ENCODE peak calls at places on chromosomes 2 and 18, in five cellular contexts. One of them, this sample, is unnamed. For H3K9me2, the result is how much of the 10 kb centered on the place peaks cover.

GRCh38 chr18:10353791-10354190 is 100.6 kb upstream of the APCDD1 start:
- DNase-seq in PC-3: peak
- DNase-seq in HCT116: no peak
- DNase-seq in SK-N-SH: no peak
- DNase-seq in GM23248: peak
- DNase-seq in this sample: no peak

GRCh38 chr2:127071901-127072328 is 35.0 kb downstream of the BIN1 start:
- DNase-seq in PC-3: no peak
- DNase-seq in SK-N-SH: no peak
- DNase-seq in HCT116: no peak
- DNase-seq in GM23248: no peak
- DNase-seq in this sample: no peak

GRCh38 chr2:46708492-46708891 is 207.1 kb downstream of the MCFD2 start:
- DNase-seq in HCT116: no peak
- DNase-seq in SK-N-SH: no peak
- DNase-seq in GM23248: no peak
- DNase-seq in PC-3: no peak
- DNase-seq in this sample: no peak

GRCh38 chr2:12300927-12301326 is 415.8 kb upstream of the TRIB2 start:
- DNase-seq in PC-3: peak
- DNase-seq in SK-N-SH: no peak
- DNase-seq in HCT116: no peak
- DNase-seq in GM23248: peak
- DNase-seq in this sample: no peak

GRCh38 chr2:148459300-148459891 is 185.2 kb upstream of the EPC2 start:
- DNase-seq in HCT116: no peak
- DNase-seq in PC-3: no peak
- DNase-seq in GM23248: peak
- DNase-seq in SK-N-SH: no peak
- DNase-seq in this sample: peak

GRCh38 chr2:212548459-212548815 is 9.8 kb upstream of the ERBB4 start:
- DNase-seq in SK-N-SH: peak
- DNase-seq in HCT116: peak
- DNase-seq in PC-3: peak
- DNase-seq in GM23248: peak
- DNase-seq in this sample: no peak

GRCh38 chr2:101516833-101517690 is 42.1 kb upstream of the RFX8 start:
- DNase-seq in PC-3: peak
- DNase-seq in HCT116: peak
- DNase-seq in GM23248: peak
- DNase-seq in SK-N-SH: no peak
- DNase-seq in this sample: no peak

GRCh38 chr2:33441235-33441810 is 35.1 kb upstream of the RASGRP3 start:
- DNase-seq in PC-3: peak
- DNase-seq in HCT116: peak
- DNase-seq in SK-N-SH: peak
- DNase-seq in GM23248: peak
- DNase-seq in this sample: peak

GRCh38 chr18:42328931-42329330 is 373.9 kb downstream of the PIK3C3 start:
- DNase-seq in HCT116: no peak
- DNase-seq in PC-3: no peak
- DNase-seq in SK-N-SH: no peak
- DNase-seq in GM23248: no peak
- DNase-seq in this sample: no peak

GRCh38 chr2:177165731-177166711 is 46.6 kb upstream of the HNRNPA3 start:
- DNase-seq in SK-N-SH: no peak
- DNase-seq in GM23248: peak
- DNase-seq in HCT116: no peak
- DNase-seq in PC-3: peak
- DNase-seq in this sample: peak

GRCh38 chr2:11899264-11899818 is 152.9 kb downstream of the LPIN1 start:
- DNase-seq in PC-3: peak
- DNase-seq in GM23248: peak
- DNase-seq in HCT116: no peak
- DNase-seq in SK-N-SH: no peak
- DNase-seq in this sample: no peak

GRCh38 chr2:46318579-46319460 is 21.6 kb downstream of the EPAS1 start:
- DNase-seq in PC-3: peak
- DNase-seq in SK-N-SH: no peak
- DNase-seq in GM23248: no peak
- DNase-seq in HCT116: no peak
- DNase-seq in this sample: no peak

GRCh38 chr2:235051436-235052260 is 99.8 kb downstream of the SH3BP4 start:
- DNase-seq in HCT116: no peak
- DNase-seq in GM23248: peak
- DNase-seq in SK-N-SH: no peak
- DNase-seq in PC-3: no peak
- DNase-seq in this sample: no peak

GRCh38 chr2:131036696-131037397 is 56.4 kb downstream of the FAM168B start:
- DNase-seq in SK-N-SH: no peak
- DNase-seq in GM23248: no peak
- DNase-seq in PC-3: no peak
- DNase-seq in HCT116: no peak
- DNase-seq in this sample: no peak

GRCh38 chr2:172311921-172312345 is 115.5 kb upstream of the ITGA6 start:
- DNase-seq in GM23248: no peak
- DNase-seq in SK-N-SH: no peak
- DNase-seq in HCT116: no peak
- DNase-seq in PC-3: no peak
- DNase-seq in this sample: no peak

GRCh38 chr2:41197781-41198180 is 745.9 kb upstream of the SLC8A1 start:
- DNase-seq in PC-3: peak
- DNase-seq in HCT116: no peak
- DNase-seq in GM23248: peak
- DNase-seq in SK-N-SH: no peak
- DNase-seq in this sample: no peak

GRCh38 chr2:37614061-37614802 is 57.2 kb downstream of the CDC42EP3 start:
- DNase-seq in GM23248: peak
- DNase-seq in PC-3: peak
- DNase-seq in SK-N-SH: no peak
- DNase-seq in HCT116: no peak
- DNase-seq in this sample: no peak

GRCh38 chr2:170736628-170737027 is 21.5 kb downstream of the SP5 start:
- DNase-seq in HCT116: no peak
- DNase-seq in GM23248: no peak
- DNase-seq in SK-N-SH: no peak
- DNase-seq in PC-3: no peak
- DNase-seq in this sample: no peak

GRCh38 chr18:55497825-55498403 is 90.1 kb downstream of the TCF4 start:
- DNase-seq in PC-3: no peak
- DNase-seq in SK-N-SH: no peak
- DNase-seq in GM23248: no peak
- DNase-seq in HCT116: no peak
- DNase-seq in this sample: no peak

GRCh38 chr2:16254356-16254965 is 314.1 kb downstream of the MYCN start:
- DNase-seq in HCT116: no peak
- DNase-seq in SK-N-SH: no peak
- DNase-seq in PC-3: no peak
- DNase-seq in GM23248: no peak
- DNase-seq in this sample: no peak

GRCh38 chr2:100320547-100321180 is 1.6 kb downstream of the LONRF2 start:
- DNase-seq in PC-3: peak
- DNase-seq in SK-N-SH: peak
- DNase-seq in GM23248: no peak
- DNase-seq in HCT116: no peak
- DNase-seq in this sample: no peak

GRCh38 chr2:140863713-140864112 is 1267.1 kb downstream of the LRP1B start:
- DNase-seq in HCT116: peak
- DNase-seq in SK-N-SH: peak
- DNase-seq in GM23248: peak
- DNase-seq in PC-3: peak
- DNase-seq in this sample: peak

GRCh38 chr2:165889158-165889557 is 64.4 kb downstream of the TTC21B start:
- DNase-seq in SK-N-SH: no peak
- DNase-seq in PC-3: no peak
- DNase-seq in GM23248: no peak
- DNase-seq in HCT116: no peak
- DNase-seq in this sample: no peak

GRCh38 chr2:61862085-61862484 is 8.2 kb upstream of the FAM161A start:
- DNase-seq in HCT116: no peak
- DNase-seq in PC-3: no peak
- DNase-seq in GM23248: no peak
- DNase-seq in SK-N-SH: no peak
- DNase-seq in this sample: no peak

GRCh38 chr2:70528921-70529320 is 24.7 kb downstream of the TGFA start:
- DNase-seq in PC-3: no peak
- DNase-seq in HCT116: no peak
- DNase-seq in SK-N-SH: no peak
- DNase-seq in GM23248: no peak
- DNase-seq in this sample: no peak

GRCh38 chr2:31980674-31981356 is 30.0 kb downstream of the MEMO1 start:
- DNase-seq in GM23248: peak
- DNase-seq in SK-N-SH: no peak
- DNase-seq in HCT116: no peak
- DNase-seq in PC-3: peak
- DNase-seq in this sample: peak
- H3K9ac ChIP-seq in GM23248: no peak
- H3K9ac ChIP-seq in SK-N-SH: no peak
- H3K9ac ChIP-seq in HCT116: no peak
- H3K9ac ChIP-seq in PC-3: no peak
- H3K9ac ChIP-seq in this sample: no peak

DNA sequence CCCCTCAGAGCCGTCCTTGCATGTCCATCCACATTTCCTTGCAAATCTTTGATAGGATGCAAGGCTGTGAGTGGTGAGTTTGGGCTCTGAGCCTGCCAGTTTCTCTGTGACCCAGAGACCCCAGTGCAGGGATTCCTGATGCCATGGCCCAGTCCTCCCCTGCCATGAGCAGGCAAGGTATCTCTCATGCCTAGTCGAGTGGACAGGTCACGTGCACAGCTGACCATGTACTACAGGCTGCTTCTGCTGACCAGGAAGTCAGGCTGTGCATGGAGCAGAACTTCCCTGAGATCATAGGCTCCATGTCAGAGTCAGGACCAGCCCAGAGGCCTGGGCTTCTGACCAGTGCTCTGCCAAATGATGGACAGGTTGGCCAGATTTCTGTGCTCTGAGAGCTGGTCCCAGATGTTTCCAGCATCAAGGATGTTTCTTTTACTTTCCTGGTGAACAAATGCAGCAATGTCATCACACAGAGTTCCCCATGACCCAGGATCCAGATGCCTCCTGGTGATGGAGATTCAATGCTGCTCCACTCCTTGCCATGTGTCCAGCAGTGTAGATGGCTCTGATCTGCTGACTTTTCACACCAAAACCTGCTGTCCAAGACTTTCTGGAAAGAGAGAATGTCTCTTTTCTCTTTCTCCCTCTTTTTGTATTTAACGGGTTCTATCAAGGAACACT is 321.6 kb upstream of the HS6ST1 start:
- DNase-seq in SK-N-SH: no peak
- DNase-seq in HCT116: no peak
- DNase-seq in GM23248: peak
- DNase-seq in PC-3: no peak
- DNase-seq in this sample: no peak
- H3K9me2 ChIP-seq in SK-N-SH: under half
- H3K9me2 ChIP-seq in HCT116: under half
- H3K9me2 ChIP-seq in GM23248: under half
- H3K9me2 ChIP-seq in PC-3: under half
- H3K9me2 ChIP-seq in this sample: under half

GRCh38 chr2:107428781-107429180 is 397.9 kb upstream of the RGPD4 start:
- DNase-seq in SK-N-SH: no peak
- DNase-seq in HCT116: no peak
- DNase-seq in GM23248: no peak
- DNase-seq in PC-3: no peak
- DNase-seq in this sample: no peak
- H3K9ac ChIP-seq in SK-N-SH: no peak
- H3K9ac ChIP-seq in HCT116: no peak
- H3K9ac ChIP-seq in GM23248: no peak
- H3K9ac ChIP-seq in PC-3: no peak
- H3K9ac ChIP-seq in this sample: no peak

GRCh38 chr2:7987992-7988391 is 693.9 kb upstream of the ID2 start:
- DNase-seq in HCT116: no peak
- DNase-seq in PC-3: no peak
- DNase-seq in GM23248: no peak
- DNase-seq in SK-N-SH: no peak
- DNase-seq in this sample: no peak

GRCh38 chr2:7986431-7986830 is 695.4 kb upstream of the ID2 start:
- DNase-seq in GM23248: no peak
- DNase-seq in SK-N-SH: no peak
- DNase-seq in PC-3: no peak
- DNase-seq in HCT116: no peak
- DNase-seq in this sample: no peak

GRCh38 chr2:7989823-7990222 is 692.0 kb upstream of the ID2 start:
- DNase-seq in SK-N-SH: no peak
- DNase-seq in PC-3: no peak
- DNase-seq in GM23248: no peak
- DNase-seq in HCT116: no peak
- DNase-seq in this sample: no peak

GRCh38 chr2:7984693-7985353 is 697.0 kb upstream of the ID2 start:
- DNase-seq in GM23248: no peak
- DNase-seq in SK-N-SH: no peak
- DNase-seq in HCT116: no peak
- DNase-seq in PC-3: no peak
- DNase-seq in this sample: no peak

GRCh38 chr2:7988440-7988839 is 693.4 kb upstream of the ID2 start:
- DNase-seq in HCT116: no peak
- DNase-seq in SK-N-SH: no peak
- DNase-seq in GM23248: no peak
- DNase-seq in PC-3: peak
- DNase-seq in this sample: no peak
- H3K9me2 ChIP-seq in HCT116: under half
- H3K9me2 ChIP-seq in SK-N-SH: under half
- H3K9me2 ChIP-seq in GM23248: under half
- H3K9me2 ChIP-seq in PC-3: under half
- H3K9me2 ChIP-seq in this sample: under half

GRCh38 chr2:9892236-9892635 is 49.0 kb downstream of the TAF1B start:
- DNase-seq in HCT116: no peak
- DNase-seq in GM23248: no peak
- DNase-seq in PC-3: no peak
- DNase-seq in SK-N-SH: no peak
- DNase-seq in this sample: no peak

GRCh38 chr2:9895669-9896068 is 52.4 kb downstream of the TAF1B start:
- DNase-seq in HCT116: no peak
- DNase-seq in GM23248: no peak
- DNase-seq in SK-N-SH: no peak
- DNase-seq in PC-3: no peak
- DNase-seq in this sample: no peak

GRCh38 chr2:9897796-9898195 is 53.7 kb upstream of the GRHL1 start:
- DNase-seq in PC-3: no peak
- DNase-seq in GM23248: peak
- DNase-seq in SK-N-SH: no peak
- DNase-seq in HCT116: no peak
- DNase-seq in this sample: no peak

GRCh38 chr2:9897331-9897737 is 54.1 kb downstream of the TAF1B start:
- DNase-seq in PC-3: peak
- DNase-seq in SK-N-SH: no peak
- DNase-seq in GM23248: peak
- DNase-seq in HCT116: peak
- DNase-seq in this sample: no peak

DNA sequence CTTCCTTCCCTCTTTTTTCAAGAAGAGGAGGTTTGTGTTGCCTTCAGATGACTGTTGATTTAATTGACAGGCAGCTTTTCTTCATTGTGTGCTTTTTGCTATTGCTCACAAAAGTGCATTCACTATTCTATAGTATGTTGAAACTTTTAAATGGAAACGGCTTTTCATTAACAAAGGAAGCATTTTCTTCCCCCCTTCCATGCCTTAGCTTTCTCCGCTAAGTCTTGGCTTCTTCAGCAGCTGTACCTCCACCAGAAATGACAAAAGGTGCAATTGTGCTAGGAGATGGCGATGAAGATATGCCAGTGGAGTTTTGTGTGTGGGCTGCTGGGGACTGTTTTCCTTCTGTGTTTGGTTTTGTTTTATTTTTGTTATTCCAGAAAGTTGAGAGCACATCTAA is 52.9 kb downstream of the TAF1B start:
- DNase-seq in SK-N-SH: no peak
- DNase-seq in GM23248: no peak
- DNase-seq in HCT116: no peak
- DNase-seq in PC-3: no peak
- DNase-seq in this sample: no peak
- H3K9ac ChIP-seq in SK-N-SH: no peak
- H3K9ac ChIP-seq in GM23248: no peak
- H3K9ac ChIP-seq in HCT116: no peak
- H3K9ac ChIP-seq in PC-3: no peak
- H3K9ac ChIP-seq in this sample: no peak

This sample was measured in Karpas-422.